ENCODE peak calls at places on chromosomes 4 and X, in seven cellular contexts. One of them, this sample, is unnamed.

GRCh38 chrX:74925210-74926088 is at the start of gene NEXMIF:
- DNase-seq in globus pallidus: no peak
- DNase-seq in HFF-Myc: no peak
- DNase-seq in EH: peak; percentile 3
- DNase-seq in AG20443: peak; percentile 60
- DNase-seq in ureter: no peak
- DNase-seq in fibroblast of the aortic adventitia: no peak
- DNase-seq in this sample: peak; percentile 20

GRCh38 chr4:152903658-152904057 is 32.5 kb upstream of the FHDC1 start:
- DNase-seq in globus pallidus: no peak
- DNase-seq in HFF-Myc: no peak
- DNase-seq in EH: no peak
- DNase-seq in AG20443: no peak
- DNase-seq in ureter: no peak
- DNase-seq in fibroblast of the aortic adventitia: no peak
- DNase-seq in this sample: no peak

GRCh38 chr4:117491531-117491930 is 406.2 kb upstream of the TRAM1L1 start:
- DNase-seq in globus pallidus: no peak
- DNase-seq in HFF-Myc: no peak
- DNase-seq in EH: no peak
- DNase-seq in AG20443: no peak
- DNase-seq in ureter: no peak
- DNase-seq in fibroblast of the aortic adventitia: no peak
- DNase-seq in this sample: no peak

GRCh38 chrX:20067709-20068315 is 48.9 kb downstream of the MAP7D2 start:
- DNase-seq in globus pallidus: peak; percentile 26
- DNase-seq in HFF-Myc: peak; percentile 52
- DNase-seq in EH: peak; percentile 86
- DNase-seq in AG20443: peak; percentile 79
- DNase-seq in ureter: peak; percentile 76
- DNase-seq in fibroblast of the aortic adventitia: peak; percentile 89
- DNase-seq in this sample: peak; percentile 47

GRCh38 chr4:143558286-143558685 is 44.8 kb downstream of the SMARCA5 start:
- DNase-seq in globus pallidus: no peak
- DNase-seq in HFF-Myc: no peak
- DNase-seq in EH: no peak
- DNase-seq in AG20443: no peak
- DNase-seq in ureter: no peak
- DNase-seq in fibroblast of the aortic adventitia: no peak
- DNase-seq in this sample: no peak

GRCh38 chrX:151703487-151703886 is 8.2 kb downstream of the PRRG3 start:
- DNase-seq in globus pallidus: no peak
- DNase-seq in HFF-Myc: no peak
- DNase-seq in EH: no peak
- DNase-seq in AG20443: no peak
- DNase-seq in ureter: no peak
- DNase-seq in fibroblast of the aortic adventitia: peak; percentile 52
- DNase-seq in this sample: no peak

GRCh38 chr4:8768357-8768999 is 103.2 kb downstream of the HMX1 start:
- DNase-seq in globus pallidus: no peak
- DNase-seq in HFF-Myc: no peak
- DNase-seq in EH: no peak
- DNase-seq in AG20443: no peak
- DNase-seq in ureter: no peak
- DNase-seq in fibroblast of the aortic adventitia: no peak
- DNase-seq in this sample: no peak

GRCh38 chr4:23333556-23333945 is 556.3 kb downstream of the PPARGC1A start:
- DNase-seq in globus pallidus: no peak
- DNase-seq in HFF-Myc: no peak
- DNase-seq in EH: no peak
- DNase-seq in AG20443: no peak
- DNase-seq in ureter: no peak
- DNase-seq in fibroblast of the aortic adventitia: peak; percentile 40
- DNase-seq in this sample: no peak

GRCh38 chrX:103628386-103629290 is at the start of gene TCEAL1:
- DNase-seq in globus pallidus: peak; percentile 78
- DNase-seq in HFF-Myc: no peak
- DNase-seq in EH: peak; percentile 48
- DNase-seq in AG20443: peak; percentile 29
- DNase-seq in ureter: peak; percentile 62
- DNase-seq in fibroblast of the aortic adventitia: peak; percentile 31
- DNase-seq in this sample: peak; percentile 70

GRCh38 chr4:95921470-95921869 is 81.6 kb downstream of the PDHA2 start:
- DNase-seq in globus pallidus: no peak
- DNase-seq in HFF-Myc: no peak
- DNase-seq in EH: no peak
- DNase-seq in AG20443: no peak
- DNase-seq in ureter: no peak
- DNase-seq in fibroblast of the aortic adventitia: no peak
- DNase-seq in this sample: no peak

GRCh38 chrX:55056820-55057690 is 17.8 kb upstream of the PAGE2B start:
- DNase-seq in globus pallidus: peak; percentile 11
- DNase-seq in HFF-Myc: no peak
- DNase-seq in EH: peak; percentile 29
- DNase-seq in AG20443: no peak
- DNase-seq in ureter: no peak
- DNase-seq in fibroblast of the aortic adventitia: peak; percentile 56
- DNase-seq in this sample: no peak

GRCh38 chrX:56281789-56282188 is 49.6 kb downstream of the KLF8 start:
- DNase-seq in globus pallidus: peak; percentile 16
- DNase-seq in HFF-Myc: no peak
- DNase-seq in EH: peak; percentile 5
- DNase-seq in AG20443: peak; percentile 4
- DNase-seq in ureter: no peak
- DNase-seq in fibroblast of the aortic adventitia: peak; percentile 38
- DNase-seq in this sample: no peak

GRCh38 chr4:136690363-136690762 is 841.9 kb downstream of the PCDH18 start:
- DNase-seq in globus pallidus: no peak
- DNase-seq in HFF-Myc: no peak
- DNase-seq in EH: no peak
- DNase-seq in AG20443: no peak
- DNase-seq in ureter: no peak
- DNase-seq in fibroblast of the aortic adventitia: no peak
- DNase-seq in this sample: no peak

This sample was measured in colonic mucosa.